ENCODE peak calls at places on chromosomes 5 and 9, in four cellular contexts. One of them, this sample, is unnamed.

GRCh38 chr9:7284517-7284916 is 515.1 kb downstream of the DMAC1 start:
- DNase-seq in IMR-90: no peak
- DNase-seq in coronary artery: no peak
- DNase-seq in dorsolateral prefrontal cortex: no peak
- DNase-seq in this sample: no peak

GRCh38 chr5:14771195-14771594 is 100.4 kb downstream of the ANKH start:
- DNase-seq in IMR-90: no peak
- DNase-seq in coronary artery: no peak
- DNase-seq in dorsolateral prefrontal cortex: no peak
- DNase-seq in this sample: no peak

GRCh38 chr9:134698587-134699342 is 57.2 kb downstream of the COL5A1 start:
- DNase-seq in IMR-90: peak; percentile 36
- DNase-seq in coronary artery: no peak
- DNase-seq in dorsolateral prefrontal cortex: peak; percentile 55
- DNase-seq in this sample: no peak

GRCh38 chr9:84988621-84989020 is 319.1 kb downstream of the NTRK2 start:
- DNase-seq in IMR-90: no peak
- DNase-seq in coronary artery: no peak
- DNase-seq in dorsolateral prefrontal cortex: no peak
- DNase-seq in this sample: no peak

GRCh38 chr9:129312251-129312650 is 134.2 kb upstream of the IER5L start:
- DNase-seq in IMR-90: no peak
- DNase-seq in coronary artery: peak; percentile 49
- DNase-seq in dorsolateral prefrontal cortex: peak; percentile 18
- DNase-seq in this sample: peak; percentile 44

GRCh38 chr9:93642961-93643360 is 66.6 kb downstream of the PHF2 start:
- DNase-seq in IMR-90: peak; percentile 82
- DNase-seq in coronary artery: peak; percentile 24
- DNase-seq in dorsolateral prefrontal cortex: no peak
- DNase-seq in this sample: no peak

GRCh38 chr9:15553528-15553898 is 670 bp downstream of the CCDC171 start:
- DNase-seq in IMR-90: no peak
- DNase-seq in coronary artery: no peak
- DNase-seq in dorsolateral prefrontal cortex: no peak
- DNase-seq in this sample: no peak

GRCh38 chr5:61467766-61468482 is 135.9 kb downstream of the ZSWIM6 start:
- DNase-seq in IMR-90: peak; percentile 66
- DNase-seq in coronary artery: no peak
- DNase-seq in dorsolateral prefrontal cortex: no peak
- DNase-seq in this sample: no peak

GRCh38 chr5:170633235-170634041 is 129.6 kb downstream of the KCNIP1 start:
- DNase-seq in IMR-90: peak; percentile 65
- DNase-seq in coronary artery: peak; percentile 81
- DNase-seq in dorsolateral prefrontal cortex: no peak
- DNase-seq in this sample: no peak

GRCh38 chr5:95669540-95669939 is 13.3 kb downstream of the SPATA9 start:
- DNase-seq in IMR-90: peak; percentile 99
- DNase-seq in coronary artery: no peak
- DNase-seq in dorsolateral prefrontal cortex: peak; percentile 82
- DNase-seq in this sample: peak; percentile 77

GRCh38 chr9:93905473-93906133 is 49.6 kb downstream of the BARX1 start:
- DNase-seq in IMR-90: no peak
- DNase-seq in coronary artery: peak; percentile 56
- DNase-seq in dorsolateral prefrontal cortex: peak; percentile 10
- DNase-seq in this sample: no peak

GRCh38 chr5:50808406-50808805 is 142.0 kb downstream of the PARP8 start:
- DNase-seq in IMR-90: no peak
- DNase-seq in coronary artery: no peak
- DNase-seq in dorsolateral prefrontal cortex: no peak
- DNase-seq in this sample: no peak

GRCh38 chr9:72586388-72587160 is 65.2 kb downstream of the TMC1 start:
- DNase-seq in IMR-90: peak; percentile 90
- DNase-seq in coronary artery: no peak
- DNase-seq in dorsolateral prefrontal cortex: no peak
- DNase-seq in this sample: no peak

GRCh38 chr5:176353533-176353932 is 8.0 kb downstream of the KIAA1191 start:
- DNase-seq in IMR-90: no peak
- DNase-seq in coronary artery: no peak
- DNase-seq in dorsolateral prefrontal cortex: no peak
- DNase-seq in this sample: no peak

GRCh38 chr5:55151923-55152842 is 7.8 kb upstream of the GPX8 start:
- DNase-seq in IMR-90: peak; percentile 84
- DNase-seq in coronary artery: no peak
- DNase-seq in dorsolateral prefrontal cortex: no peak
- DNase-seq in this sample: no peak

GRCh38 chr5:96008987-96009647 is 47.5 kb upstream of the ELL2 start:
- DNase-seq in IMR-90: no peak
- DNase-seq in coronary artery: no peak
- DNase-seq in dorsolateral prefrontal cortex: no peak
- DNase-seq in this sample: no peak

GRCh38 chr9:114583371-114583770 is 4.2 kb upstream of the ATP6V1G1 start:
- DNase-seq in IMR-90: no peak
- DNase-seq in coronary artery: no peak
- DNase-seq in dorsolateral prefrontal cortex: no peak
- DNase-seq in this sample: no peak

GRCh38 chr9:110337727-110338522 is at the start of gene TXNDC8:
- DNase-seq in IMR-90: peak; percentile 74
- DNase-seq in coronary artery: no peak
- DNase-seq in dorsolateral prefrontal cortex: no peak
- DNase-seq in this sample: no peak

GRCh38 chr5:6812800-6813731 is 99.8 kb downstream of the TENT4A start:
- DNase-seq in IMR-90: peak; percentile 16
- DNase-seq in coronary artery: no peak
- DNase-seq in dorsolateral prefrontal cortex: no peak
- DNase-seq in this sample: no peak

GRCh38 chr9:121992571-121993212 is 100.4 kb downstream of the TTLL11 start:
- DNase-seq in IMR-90: peak; percentile 82
- DNase-seq in coronary artery: no peak
- DNase-seq in dorsolateral prefrontal cortex: peak; percentile 63
- DNase-seq in this sample: no peak

GRCh38 chr9:20732118-20732517 is 48.1 kb downstream of the FOCAD start:
- DNase-seq in IMR-90: peak; percentile 51
- DNase-seq in coronary artery: no peak
- DNase-seq in dorsolateral prefrontal cortex: no peak
- DNase-seq in this sample: no peak

GRCh38 chr9:97668485-97668884 is 28.7 kb downstream of the XPA start:
- DNase-seq in IMR-90: no peak
- DNase-seq in coronary artery: no peak
- DNase-seq in dorsolateral prefrontal cortex: no peak
- DNase-seq in this sample: no peak

GRCh38 chr9:127682351-127683136 is 24.2 kb upstream of the CFAP157 start:
- DNase-seq in IMR-90: no peak
- DNase-seq in coronary artery: no peak
- DNase-seq in dorsolateral prefrontal cortex: no peak
- DNase-seq in this sample: no peak

GRCh38 chr9:21781656-21782055 is 20.8 kb upstream of the MTAP start:
- DNase-seq in IMR-90: no peak
- DNase-seq in coronary artery: no peak
- DNase-seq in dorsolateral prefrontal cortex: no peak
- DNase-seq in this sample: no peak

GRCh38 chr9:115165233-115165632 is 47.3 kb upstream of the TNC start:
- DNase-seq in IMR-90: no peak
- DNase-seq in coronary artery: no peak
- DNase-seq in dorsolateral prefrontal cortex: no peak
- DNase-seq in this sample: no peak

This sample was measured in kidney.